ENCODE peak calls at places on chromosomes 6 and 20, in nine cellular contexts. O, W, Q, F, X, A, Y, R and B are unnamed samples.
A peak's percentile ranks its signal among the peaks of the same experiment; 100 is the strongest.

GRCh38 chr20:45842169-45842812 is 8.7 kb downstream of the SNX21 start:
- DNase-seq in O (no peak), W (no peak), Q (peak; percentile 63), F (peak; percentile 39), X (peak; percentile 90), A (no peak), Y (no peak), R (no peak), B (no peak)

GRCh38 chr6:63724721-63725120 is 89.1 kb downstream of the PHF3 start:
- DNase-seq in O (no peak), W (no peak), Q (no peak), F (no peak), X (no peak), A (no peak), Y (no peak), R (no peak), B (no peak)

GRCh38 chr6:116371384-116372209 is 850 bp downstream of the DSE start:
- DNase-seq in O (peak; percentile 89), W (peak; percentile 75), Q (peak; percentile 92), F (peak; percentile 49), X (peak; percentile 92), A (peak; percentile 13), Y (no peak), R (peak; percentile 91), B (peak; percentile 89)

GRCh38 chr20:62980970-62981369 is 25.8 kb downstream of the BHLHE23 start:
- DNase-seq in O (peak; percentile 73), W (no peak), Q (peak; percentile 6), F (peak; percentile 20), X (no peak), A (peak; percentile 17), Y (peak; percentile 17), R (no peak), B (peak; percentile 30)

GRCh38 chr6:2412731-2413130 is 167.3 kb upstream of the GMDS start:
- DNase-seq in O (no peak), W (no peak), Q (peak; percentile 22), F (no peak), X (no peak), A (no peak), Y (no peak), R (peak; percentile 87), B (peak; percentile 26)

GRCh38 chr20:31842471-31843157 is 2.8 kb downstream of the FOXS1 start:
- DNase-seq in O (peak; percentile 86), W (no peak), Q (peak; percentile 80), F (no peak), X (peak; percentile 56), A (no peak), Y (no peak), R (peak; percentile 84), B (peak; percentile 79)

GRCh38 chr20:58579069-58579818 is 64.0 kb upstream of the APCDD1L start:
- DNase-seq in O (no peak), W (no peak), Q (no peak), F (no peak), X (peak; percentile 32), A (no peak), Y (no peak), R (no peak), B (no peak)

GRCh38 chr6:55777461-55777860 is 97.9 kb downstream of the BMP5 start:
- DNase-seq in O (no peak), W (no peak), Q (peak; percentile 3), F (no peak), X (no peak), A (no peak), Y (no peak), R (no peak), B (no peak)

GRCh38 chr6:35568967-35569606 is 56.4 kb upstream of the TULP1 start:
- DNase-seq in O (peak; percentile 69), W (peak; percentile 65), Q (peak; percentile 70), F (peak; percentile 48), X (peak; percentile 80), A (no peak), Y (peak; percentile 5), R (no peak), B (peak; percentile 7)

GRCh38 chr20:57378646-57379262 is 12.4 kb upstream of the RBM38 start:
- DNase-seq in O (no peak), W (no peak), Q (no peak), F (no peak), X (no peak), A (no peak), Y (no peak), R (no peak), B (no peak)

GRCh38 chr20:50198211-50198666 is 7.6 kb downstream of the CEBPB start:
- DNase-seq in O (peak; percentile 70), W (no peak), Q (no peak), F (no peak), X (peak; percentile 79), A (no peak), Y (no peak), R (no peak), B (no peak)

GRCh38 chr6:103874575-103874974 is 985.1 kb downstream of the HACE1 start:
- DNase-seq in O (no peak), W (no peak), Q (no peak), F (no peak), X (no peak), A (no peak), Y (no peak), R (no peak), B (no peak)
- H3K27me3 ChIP-seq in O (no peaks in the 10 kb centered on the region), W (no peaks in the 10 kb centered on the region), Q (no peaks in the 10 kb centered on the region), F (no peaks in the 10 kb centered on the region), X (no peaks in the 10 kb centered on the region), A (no peaks in the 10 kb centered on the region), Y (no peaks in the 10 kb centered on the region), R (no peaks in the 10 kb centered on the region), B (no peaks in the 10 kb centered on the region)

GRCh38 chr6:138104618-138105213 is 2.5 kb downstream of the PERP start:
- DNase-seq in O (no peak), W (no peak), Q (no peak), F (no peak), X (no peak), A (no peak), Y (no peak), R (no peak), B (no peak)

GRCh38 chr6:138106665-138107077 is 548 bp downstream of the PERP start:
- DNase-seq in O (no peak), W (no peak), Q (no peak), F (no peak), X (no peak), A (no peak), Y (no peak), R (no peak), B (no peak)

GRCh38 chr6:138107078-138107751 is at the start of gene PERP:
- DNase-seq in O (peak; percentile 79), W (peak; percentile 85), Q (peak; percentile 38), F (peak; percentile 46), X (peak; percentile 82), A (peak; percentile 60), Y (peak; percentile 51), R (peak; percentile 15), B (peak; percentile 81)

GRCh38 chr6:138105446-138105845 is 1.8 kb downstream of the PERP start:
- DNase-seq in O (peak; percentile 20), W (no peak), Q (no peak), F (no peak), X (no peak), A (no peak), Y (no peak), R (no peak), B (no peak)

GRCh38 chr6:138105880-138106664 is 1.1 kb downstream of the PERP start:
- DNase-seq in O (peak; percentile 75), W (no peak), Q (no peak), F (no peak), X (no peak), A (no peak), Y (no peak), R (no peak), B (no peak)
- H3K4me3 ChIP-seq in O (peak overlapping the region; percentile 68), W (peak overlapping the region; percentile 62), Q (peak overlapping the region; percentile 78), F (peak overlapping the region; percentile 57), X (peak overlapping the region; percentile 70), A (no peak overlapping the region), Y (no peak overlapping the region), R (peak overlapping the region; percentile 77), B (peak overlapping the region; percentile 81)

DNA sequence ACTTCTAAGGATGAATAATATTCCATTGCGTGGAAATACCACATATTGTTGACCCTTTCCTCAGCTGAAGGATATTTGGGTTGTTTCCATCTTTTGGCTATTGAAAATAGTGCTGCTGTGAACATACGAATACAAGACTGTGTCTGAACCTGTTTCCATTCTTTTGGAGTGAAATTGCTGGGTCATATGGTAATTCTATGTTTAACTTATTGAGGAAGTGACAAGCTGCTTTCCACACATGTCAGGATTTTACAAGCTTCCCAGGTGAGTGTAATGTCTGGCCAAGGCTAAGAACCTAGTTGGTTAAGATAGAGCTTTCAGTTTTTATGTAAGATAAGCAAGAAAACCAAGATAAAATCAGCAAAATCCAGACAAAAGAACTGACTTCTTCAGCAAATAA is 48.8 kb downstream of the PPP1R3G start:
- DNase-seq in O (no peak), W (no peak), Q (no peak), F (no peak), X (no peak), A (no peak), Y (no peak), R (no peak), B (no peak)
- H3K27me3 ChIP-seq in O (no peaks in the 10 kb centered on the region), W (no peaks in the 10 kb centered on the region), Q (no peaks in the 10 kb centered on the region), F (no peaks in the 10 kb centered on the region), X (no peaks in the 10 kb centered on the region), A (no peaks in the 10 kb centered on the region), Y (no peaks in the 10 kb centered on the region), R (no peaks in the 10 kb centered on the region), B (no peaks in the 10 kb centered on the region)

GRCh38 chr6:52518279-52518944 is 58.4 kb downstream of the TRAM2 start:
- DNase-seq in O (no peak), W (no peak), Q (no peak), F (no peak), X (no peak), A (no peak), Y (no peak), R (no peak), B (peak; percentile 49)

GRCh38 chr6:52519618-52520017 is 57.2 kb downstream of the TRAM2 start:
- DNase-seq in O (no peak), W (no peak), Q (no peak), F (no peak), X (no peak), A (no peak), Y (no peak), R (no peak), B (no peak)

GRCh38 chr6:52516269-52516668 is 60.6 kb downstream of the TRAM2 start:
- DNase-seq in O (no peak), W (no peak), Q (no peak), F (no peak), X (no peak), A (no peak), Y (no peak), R (no peak), B (no peak)

GRCh38 chr6:52516943-52517342 is 59.9 kb downstream of the TRAM2 start:
- DNase-seq in O (no peak), W (no peak), Q (no peak), F (no peak), X (no peak), A (no peak), Y (no peak), R (no peak), B (no peak)

DNA sequence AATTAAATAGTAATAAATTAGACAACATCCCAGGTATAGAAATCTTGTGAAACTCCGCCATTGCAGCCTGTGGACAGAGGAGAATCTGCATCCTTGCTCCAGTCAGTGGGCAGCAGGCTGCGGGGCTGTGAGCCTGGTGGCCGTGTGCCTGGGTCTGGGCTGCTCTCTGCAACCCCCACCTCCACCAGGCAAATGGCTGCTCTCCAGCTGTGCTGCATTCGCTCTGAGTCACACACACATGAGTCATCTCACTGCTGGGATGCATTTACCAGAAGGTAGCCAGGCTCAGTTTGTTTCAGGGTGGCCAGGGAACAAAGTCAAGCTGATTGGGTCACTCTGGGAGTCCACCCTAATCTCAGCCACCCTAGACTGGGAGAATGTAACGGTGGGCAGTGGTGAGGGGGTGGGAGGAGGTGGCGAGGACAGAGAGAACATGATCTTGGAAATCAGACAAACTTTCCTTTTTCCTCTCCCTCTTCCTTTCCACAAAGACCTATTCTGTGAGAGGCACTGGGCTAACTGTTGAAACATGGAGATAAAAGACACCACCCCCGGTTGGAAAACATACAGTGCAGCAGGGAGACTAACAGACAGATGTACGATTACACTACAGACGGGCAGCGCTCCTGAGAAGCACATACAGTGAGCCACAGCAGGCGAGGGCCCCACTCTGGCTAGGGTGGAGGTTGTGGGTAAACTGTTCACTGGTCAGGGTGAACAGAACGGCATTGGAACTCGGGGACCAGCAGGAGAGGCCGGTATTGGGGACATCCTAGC is 59.2 kb downstream of the TRAM2 start:
- DNase-seq in O (peak; percentile 90), W (no peak), Q (peak; percentile 99), F (peak; percentile 28), X (peak; percentile 96), A (no peak), Y (no peak), R (peak; percentile 98), B (peak; percentile 100)
- H3K4me3 ChIP-seq in O (no peak overlapping the region), W (no peak overlapping the region), Q (no peak overlapping the region), F (no peak overlapping the region), X (no peak overlapping the region), A (no peak overlapping the region), Y (no peak overlapping the region), R (peak overlapping the region; percentile 15), B (peak overlapping the region; percentile 0)